ENCODE peak calls at places on chromosomes 12 and 14, in ten cellular contexts. One of them, this sample, is unnamed.
A peak's percentile ranks its signal among the peaks of the same experiment; 100 is the strongest.

GRCh38 chr14:69328765-69329164 is 68.8 kb downstream of the GALNT16 start:
- DNase-seq in body of pancreas: no peak
- DNase-seq in IMR-90: no peak
- DNase-seq in spleen: peak; percentile 19
- DNase-seq in A549: no peak
- DNase-seq in tibial nerve: no peak
- DNase-seq in endothelial cell of umbilical vein: no peak
- DNase-seq in HCT116: no peak
- DNase-seq in sigmoid colon: no peak
- DNase-seq in esophagus muscularis mucosa: no peak
- DNase-seq in this sample: no peak

GRCh38 chr12:115380509-115381120 is 696.6 kb upstream of the TBX3 start:
- DNase-seq in body of pancreas: no peak
- DNase-seq in IMR-90: no peak
- DNase-seq in spleen: no peak
- DNase-seq in A549: no peak
- DNase-seq in tibial nerve: no peak
- DNase-seq in endothelial cell of umbilical vein: no peak
- DNase-seq in HCT116: no peak
- DNase-seq in sigmoid colon: no peak
- DNase-seq in esophagus muscularis mucosa: no peak
- DNase-seq in this sample: no peak

GRCh38 chr14:54332490-54332889 is 64.3 kb upstream of the CDKN3 start:
- DNase-seq in body of pancreas: no peak
- DNase-seq in IMR-90: no peak
- DNase-seq in spleen: no peak
- DNase-seq in A549: no peak
- DNase-seq in tibial nerve: no peak
- DNase-seq in endothelial cell of umbilical vein: no peak
- DNase-seq in HCT116: no peak
- DNase-seq in sigmoid colon: no peak
- DNase-seq in esophagus muscularis mucosa: no peak
- DNase-seq in this sample: no peak

GRCh38 chr12:94074216-94074969 is 74.0 kb upstream of the PLXNC1 start:
- DNase-seq in body of pancreas: no peak
- DNase-seq in IMR-90: no peak
- DNase-seq in spleen: no peak
- DNase-seq in A549: no peak
- DNase-seq in tibial nerve: no peak
- DNase-seq in endothelial cell of umbilical vein: no peak
- DNase-seq in HCT116: no peak
- DNase-seq in sigmoid colon: peak; percentile 79
- DNase-seq in esophagus muscularis mucosa: no peak
- DNase-seq in this sample: peak; percentile 74

GRCh38 chr14:90698379-90698869 is 117.8 kb downstream of the TTC7B start:
- DNase-seq in body of pancreas: peak; percentile 39
- DNase-seq in IMR-90: peak; percentile 58
- DNase-seq in spleen: no peak
- DNase-seq in A549: no peak
- DNase-seq in tibial nerve: peak; percentile 18
- DNase-seq in endothelial cell of umbilical vein: peak; percentile 84
- DNase-seq in HCT116: no peak
- DNase-seq in sigmoid colon: peak; percentile 92
- DNase-seq in esophagus muscularis mucosa: no peak
- DNase-seq in this sample: peak; percentile 58

GRCh38 chr14:61582815-61583214 is 112.5 kb upstream of the HIF1A start:
- DNase-seq in body of pancreas: no peak
- DNase-seq in IMR-90: no peak
- DNase-seq in spleen: no peak
- DNase-seq in A549: no peak
- DNase-seq in tibial nerve: no peak
- DNase-seq in endothelial cell of umbilical vein: no peak
- DNase-seq in HCT116: no peak
- DNase-seq in sigmoid colon: no peak
- DNase-seq in esophagus muscularis mucosa: no peak
- DNase-seq in this sample: no peak

GRCh38 chr12:6373022-6373787 is 2.2 kb downstream of the SCNN1A start:
- DNase-seq in body of pancreas: no peak
- DNase-seq in IMR-90: no peak
- DNase-seq in spleen: no peak
- DNase-seq in A549: no peak
- DNase-seq in tibial nerve: no peak
- DNase-seq in endothelial cell of umbilical vein: no peak
- DNase-seq in HCT116: peak; percentile 65
- DNase-seq in sigmoid colon: peak; percentile 28
- DNase-seq in esophagus muscularis mucosa: no peak
- DNase-seq in this sample: no peak

GRCh38 chr14:36672095-36672494 is 10.4 kb downstream of the PAX9 start:
- DNase-seq in body of pancreas: no peak
- DNase-seq in IMR-90: no peak
- DNase-seq in spleen: no peak
- DNase-seq in A549: no peak
- DNase-seq in tibial nerve: no peak
- DNase-seq in endothelial cell of umbilical vein: no peak
- DNase-seq in HCT116: no peak
- DNase-seq in sigmoid colon: no peak
- DNase-seq in esophagus muscularis mucosa: no peak
- DNase-seq in this sample: no peak

GRCh38 chr14:77565289-77566081 is 51.0 kb downstream of the SPTLC2 start:
- DNase-seq in body of pancreas: no peak
- DNase-seq in IMR-90: peak; percentile 70
- DNase-seq in spleen: no peak
- DNase-seq in A549: no peak
- DNase-seq in tibial nerve: no peak
- DNase-seq in endothelial cell of umbilical vein: no peak
- DNase-seq in HCT116: no peak
- DNase-seq in sigmoid colon: no peak
- DNase-seq in esophagus muscularis mucosa: no peak
- DNase-seq in this sample: no peak

GRCh38 chr14:102275866-102276265 is 29.1 kb downstream of the MOK start:
- DNase-seq in body of pancreas: no peak
- DNase-seq in IMR-90: peak; percentile 36
- DNase-seq in spleen: no peak
- DNase-seq in A549: no peak
- DNase-seq in tibial nerve: no peak
- DNase-seq in endothelial cell of umbilical vein: no peak
- DNase-seq in HCT116: no peak
- DNase-seq in sigmoid colon: no peak
- DNase-seq in esophagus muscularis mucosa: no peak
- DNase-seq in this sample: no peak

GRCh38 chr14:91396959-91397815 is 20.4 kb downstream of the CCDC88C start:
- DNase-seq in body of pancreas: peak; percentile 70
- DNase-seq in IMR-90: no peak
- DNase-seq in spleen: peak; percentile 91
- DNase-seq in A549: no peak
- DNase-seq in tibial nerve: no peak
- DNase-seq in endothelial cell of umbilical vein: peak; percentile 17
- DNase-seq in HCT116: no peak
- DNase-seq in sigmoid colon: no peak
- DNase-seq in esophagus muscularis mucosa: no peak
- DNase-seq in this sample: no peak

GRCh38 chr12:123388218-123388947 is 4.5 kb downstream of the KMT5A start:
- DNase-seq in body of pancreas: peak; percentile 80
- DNase-seq in IMR-90: peak; percentile 52
- DNase-seq in spleen: peak; percentile 95
- DNase-seq in A549: peak; percentile 68
- DNase-seq in tibial nerve: peak; percentile 57
- DNase-seq in endothelial cell of umbilical vein: peak; percentile 61
- DNase-seq in HCT116: no peak
- DNase-seq in sigmoid colon: peak; percentile 88
- DNase-seq in esophagus muscularis mucosa: peak; percentile 94
- DNase-seq in this sample: peak; percentile 63
- TF ChIP-seq POLR2A in body of pancreas: peak; percentile 32
- TF ChIP-seq POLR2A in IMR-90: no peak
- TF ChIP-seq POLR2A in spleen: peak; percentile 28
- TF ChIP-seq POLR2A in A549: no peak
- TF ChIP-seq POLR2A in tibial nerve: no peak
- TF ChIP-seq POLR2A in endothelial cell of umbilical vein: peak; percentile 55
- TF ChIP-seq POLR2A in HCT116: no peak
- TF ChIP-seq POLR2A in sigmoid colon: no peak
- TF ChIP-seq POLR2A in esophagus muscularis mucosa: no peak
- TF ChIP-seq POLR2A in this sample: peak; percentile 8

GRCh38 chr14:50559990-50560928 is at the start of gene ATL1:
- DNase-seq in body of pancreas: peak; percentile 79
- DNase-seq in IMR-90: peak; percentile 74
- DNase-seq in spleen: peak; percentile 86
- DNase-seq in A549: peak; percentile 70
- DNase-seq in tibial nerve: peak; percentile 58
- DNase-seq in endothelial cell of umbilical vein: peak; percentile 59
- DNase-seq in HCT116: peak; percentile 29
- DNase-seq in sigmoid colon: peak; percentile 90
- DNase-seq in esophagus muscularis mucosa: peak; percentile 93
- DNase-seq in this sample: peak; percentile 45

GRCh38 chr14:50562841-50563240 is 2.9 kb downstream of the ATL1 start:
- DNase-seq in body of pancreas: no peak
- DNase-seq in IMR-90: no peak
- DNase-seq in spleen: no peak
- DNase-seq in A549: no peak
- DNase-seq in tibial nerve: no peak
- DNase-seq in endothelial cell of umbilical vein: no peak
- DNase-seq in HCT116: no peak
- DNase-seq in sigmoid colon: no peak
- DNase-seq in esophagus muscularis mucosa: no peak
- DNase-seq in this sample: no peak

DNA sequence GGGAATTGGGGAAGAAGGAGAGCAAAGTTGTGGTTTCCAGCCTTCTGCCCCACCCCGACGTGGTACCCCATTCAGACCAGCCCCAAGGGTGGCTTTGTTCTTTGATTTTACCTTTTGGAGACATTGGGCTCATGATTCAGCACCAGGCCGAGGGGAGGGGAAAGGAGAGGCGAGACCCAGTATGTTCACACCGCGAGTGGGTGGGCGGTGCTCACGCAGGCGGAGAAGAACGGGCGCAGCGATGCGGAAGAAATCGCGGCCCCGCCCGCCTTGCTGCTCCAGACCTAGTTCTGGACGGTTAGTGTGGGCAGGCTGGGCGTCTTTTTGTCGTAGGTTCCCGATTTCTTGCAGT is 960 bp downstream of the ATL1 start:
- DNase-seq in body of pancreas: peak; percentile 80
- DNase-seq in IMR-90: peak; percentile 71
- DNase-seq in spleen: peak; percentile 89
- DNase-seq in A549: peak; percentile 51
- DNase-seq in tibial nerve: peak; percentile 81
- DNase-seq in endothelial cell of umbilical vein: peak; percentile 26
- DNase-seq in HCT116: no peak
- DNase-seq in sigmoid colon: peak; percentile 94
- DNase-seq in esophagus muscularis mucosa: peak; percentile 93
- DNase-seq in this sample: peak; percentile 62
- TF ChIP-seq POLR2A in body of pancreas: peak; percentile 33
- TF ChIP-seq POLR2A in IMR-90: peak; percentile 13
- TF ChIP-seq POLR2A in spleen: no peak
- TF ChIP-seq POLR2A in A549: peak; percentile 33
- TF ChIP-seq POLR2A in tibial nerve: peak; percentile 73
- TF ChIP-seq POLR2A in endothelial cell of umbilical vein: no peak
- TF ChIP-seq POLR2A in HCT116: peak; percentile 21
- TF ChIP-seq POLR2A in sigmoid colon: peak; percentile 26
- TF ChIP-seq POLR2A in esophagus muscularis mucosa: peak; percentile 8
- TF ChIP-seq POLR2A in this sample: no peak

DNA sequence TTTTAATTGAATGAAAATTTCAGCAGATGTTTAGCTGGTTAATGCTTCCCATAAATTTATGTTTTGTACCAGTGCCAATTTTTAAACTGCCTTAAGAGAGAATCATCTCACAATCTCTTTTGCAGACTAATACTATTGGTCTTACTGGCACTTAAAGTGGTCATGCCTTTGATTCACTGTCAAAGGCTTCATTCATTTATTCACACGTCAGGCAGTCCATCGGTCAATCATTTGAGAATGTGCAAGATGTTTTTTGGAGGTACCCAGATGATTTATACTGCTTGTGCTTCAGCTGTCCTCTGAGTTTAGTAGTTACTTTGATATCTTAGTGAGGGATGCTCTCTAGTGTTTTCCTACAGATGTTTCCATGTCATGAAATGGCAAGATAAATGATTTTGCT is 83.4 kb downstream of the NAV3 start:
- DNase-seq in body of pancreas: no peak
- DNase-seq in IMR-90: no peak
- DNase-seq in spleen: no peak
- DNase-seq in A549: peak; percentile 5
- DNase-seq in tibial nerve: no peak
- DNase-seq in endothelial cell of umbilical vein: no peak
- DNase-seq in HCT116: no peak
- DNase-seq in sigmoid colon: no peak
- DNase-seq in esophagus muscularis mucosa: no peak
- DNase-seq in this sample: no peak
- TF ChIP-seq POLR2A in body of pancreas: no peak
- TF ChIP-seq POLR2A in IMR-90: no peak
- TF ChIP-seq POLR2A in spleen: no peak
- TF ChIP-seq POLR2A in A549: no peak
- TF ChIP-seq POLR2A in tibial nerve: no peak
- TF ChIP-seq POLR2A in endothelial cell of umbilical vein: no peak
- TF ChIP-seq POLR2A in HCT116: no peak
- TF ChIP-seq POLR2A in sigmoid colon: no peak
- TF ChIP-seq POLR2A in esophagus muscularis mucosa: no peak
- TF ChIP-seq POLR2A in this sample: no peak

GRCh38 chr12:130828895-130829294 is 10.2 kb downstream of the STX2 start:
- DNase-seq in body of pancreas: no peak
- DNase-seq in IMR-90: no peak
- DNase-seq in spleen: no peak
- DNase-seq in A549: no peak
- DNase-seq in tibial nerve: no peak
- DNase-seq in endothelial cell of umbilical vein: no peak
- DNase-seq in HCT116: no peak
- DNase-seq in sigmoid colon: no peak
- DNase-seq in esophagus muscularis mucosa: no peak
- DNase-seq in this sample: no peak

GRCh38 chr12:130826151-130826801 is 12.8 kb downstream of the STX2 start:
- DNase-seq in body of pancreas: peak; percentile 39
- DNase-seq in IMR-90: peak; percentile 69
- DNase-seq in spleen: peak; percentile 83
- DNase-seq in A549: peak; percentile 76
- DNase-seq in tibial nerve: no peak
- DNase-seq in endothelial cell of umbilical vein: peak; percentile 7
- DNase-seq in HCT116: no peak
- DNase-seq in sigmoid colon: no peak
- DNase-seq in esophagus muscularis mucosa: no peak
- DNase-seq in this sample: no peak

GRCh38 chr12:130829391-130830245 is 9.4 kb downstream of the STX2 start:
- DNase-seq in body of pancreas: no peak
- DNase-seq in IMR-90: no peak
- DNase-seq in spleen: no peak
- DNase-seq in A549: no peak
- DNase-seq in tibial nerve: no peak
- DNase-seq in endothelial cell of umbilical vein: no peak
- DNase-seq in HCT116: no peak
- DNase-seq in sigmoid colon: no peak
- DNase-seq in esophagus muscularis mucosa: no peak
- DNase-seq in this sample: no peak

GRCh38 chr12:130827432-130827831 is 11.6 kb downstream of the STX2 start:
- DNase-seq in body of pancreas: no peak
- DNase-seq in IMR-90: no peak
- DNase-seq in spleen: no peak
- DNase-seq in A549: no peak
- DNase-seq in tibial nerve: no peak
- DNase-seq in endothelial cell of umbilical vein: no peak
- DNase-seq in HCT116: no peak
- DNase-seq in sigmoid colon: no peak
- DNase-seq in esophagus muscularis mucosa: no peak
- DNase-seq in this sample: no peak

GRCh38 chr12:130825771-130826150 is 13.3 kb downstream of the STX2 start:
- DNase-seq in body of pancreas: no peak
- DNase-seq in IMR-90: no peak
- DNase-seq in spleen: no peak
- DNase-seq in A549: no peak
- DNase-seq in tibial nerve: no peak
- DNase-seq in endothelial cell of umbilical vein: no peak
- DNase-seq in HCT116: no peak
- DNase-seq in sigmoid colon: no peak
- DNase-seq in esophagus muscularis mucosa: no peak
- DNase-seq in this sample: no peak
- TF ChIP-seq POLR2A in body of pancreas: no peak
- TF ChIP-seq POLR2A in IMR-90: no peak
- TF ChIP-seq POLR2A in spleen: no peak
- TF ChIP-seq POLR2A in A549: no peak
- TF ChIP-seq POLR2A in tibial nerve: no peak
- TF ChIP-seq POLR2A in endothelial cell of umbilical vein: no peak
- TF ChIP-seq POLR2A in HCT116: no peak
- TF ChIP-seq POLR2A in sigmoid colon: no peak
- TF ChIP-seq POLR2A in esophagus muscularis mucosa: no peak
- TF ChIP-seq POLR2A in this sample: no peak

This sample was measured in gastrocnemius medialis.